ENCODE peak calls at places on chromosomes 1 and 21, in six cellular contexts. U is NCI-H1417, T is Panc1, C is HuH-7.5, V is T-helper 17 cell, R is germinal center. A is an unnamed sample.

GRCh38 chr1:118986839-118987430 is 1.2 kb downstream of the TBX15 start:
- DNase-seq in U (no peak), T (no peak), C (no peak), V (no peak), R (no peak), A (no peak)

GRCh38 chr1:114286179-114286578 is 132.5 kb upstream of the SYT6 start:
- DNase-seq in U (no peak), T (no peak), C (no peak), V (no peak), R (no peak), A (no peak)

GRCh38 chr1:89908993-89909436 is 85.9 kb upstream of the ZNF326 start:
- DNase-seq in U (peak; percentile 24), T (no peak), C (no peak), V (no peak), R (no peak), A (no peak)

GRCh38 chr1:161781995-161782394 is 15.9 kb downstream of the ATF6 start:
- DNase-seq in U (no peak), T (no peak), C (no peak), V (no peak), R (no peak), A (no peak)

GRCh38 chr21:45556645-45557601 is 14.7 kb upstream of the SLC19A1 start:
- DNase-seq in U (no peak), T (no peak), C (no peak), V (no peak), R (no peak), A (no peak)

GRCh38 chr1:164561007-164561406 is 2.0 kb downstream of the PBX1 start:
- DNase-seq in U (peak; percentile 50), T (no peak), C (no peak), V (no peak), R (no peak), A (peak; percentile 32)

GRCh38 chr1:45543599-45544417 is 6.8 kb upstream of the AKR1A1 start:
- DNase-seq in U (no peak), T (no peak), C (no peak), V (peak; percentile 58), R (peak; percentile 67), A (no peak)

GRCh38 chr1:222618880-222619321 is 1.0 kb downstream of the MIA3 start:
- DNase-seq in U (peak; percentile 66), T (no peak), C (peak; percentile 35), V (no peak), R (peak; percentile 8), A (no peak)

GRCh38 chr21:31132574-31133242 is 94.4 kb upstream of the KRTAP19-8 start:
- DNase-seq in U (no peak), T (no peak), C (no peak), V (no peak), R (no peak), A (no peak)

GRCh38 chr1:16014509-16015482 is 3.0 kb downstream of the HSPB7 start:
- DNase-seq in U (no peak), T (no peak), C (no peak), V (no peak), R (peak; percentile 60), A (no peak)

GRCh38 chr1:213260322-213261075 is 209.5 kb downstream of the RPS6KC1 start:
- DNase-seq in U (no peak), T (no peak), C (no peak), V (no peak), R (no peak), A (no peak)

GRCh38 chr1:206116191-206116872 is 856 bp downstream of the AVPR1B start:
- DNase-seq in U (peak; percentile 26), T (no peak), C (no peak), V (no peak), R (no peak), A (no peak)

GRCh38 chr1:91660708-91661107 is 160.1 kb downstream of the CDC7 start:
- DNase-seq in U (no peak), T (no peak), C (no peak), V (no peak), R (no peak), A (no peak)

GRCh38 chr1:235069577-235070563 is 58.8 kb downstream of the TOMM20 start:
- DNase-seq in U (peak; percentile 81), T (peak; percentile 99), C (no peak), V (no peak), R (no peak), A (peak; percentile 82)

GRCh38 chr1:2961081-2961480 is 60.2 kb upstream of the ACTRT2 start:
- DNase-seq in U (no peak), T (no peak), C (no peak), V (no peak), R (no peak), A (no peak)

GRCh38 chr1:35640380-35641232 is 720 bp downstream of the PSMB2 start:
- DNase-seq in U (no peak), T (no peak), C (no peak), V (no peak), R (no peak), A (no peak)

GRCh38 chr1:204711947-204712701 is 26.6 kb upstream of the LRRN2 start:
- DNase-seq in U (peak; percentile 82), T (no peak), C (no peak), V (no peak), R (no peak), A (peak; percentile 97)

GRCh38 chr1:116185161-116185701 is 74.0 kb downstream of the MAB21L3 start:
- DNase-seq in U (no peak), T (no peak), C (no peak), V (no peak), R (no peak), A (no peak)

GRCh38 chr1:56461158-56462127 is 117.9 kb downstream of the PLPP3 start:
- DNase-seq in U (peak; percentile 10), T (no peak), C (peak; percentile 34), V (no peak), R (no peak), A (no peak)

GRCh38 chr1:213082778-213083445 is 31.9 kb downstream of the RPS6KC1 start:
- DNase-seq in U (no peak), T (no peak), C (no peak), V (no peak), R (no peak), A (no peak)

GRCh38 chr21:35602811-35603210 is 457.5 kb downstream of the SETD4 start:
- DNase-seq in U (no peak), T (no peak), C (no peak), V (no peak), R (no peak), A (no peak)

GRCh38 chr1:209926045-209926444 is 12.0 kb upstream of the SYT14 start:
- DNase-seq in U (peak; percentile 94), T (no peak), C (no peak), V (no peak), R (no peak), A (no peak)

GRCh38 chr1:159554681-159555080 is 18.9 kb upstream of the OR10J5 start:
- DNase-seq in U (no peak), T (no peak), C (no peak), V (no peak), R (no peak), A (no peak)

GRCh38 chr1:42479621-42480020 is 16.5 kb downstream of the CCDC30 start:
- DNase-seq in U (no peak), T (no peak), C (no peak), V (no peak), R (no peak), A (no peak)

GRCh38 chr1:61244114-61244513 is 161.8 kb downstream of the NFIA start:
- DNase-seq in U (no peak), T (no peak), C (no peak), V (no peak), R (no peak), A (no peak)

GRCh38 chr1:119966681-119967080 is 70.4 kb upstream of the ADAM30 start:
- DNase-seq in U (no peak), T (no peak), C (no peak), V (no peak), R (no peak), A (no peak)

GRCh38 chr21:41507521-41508414 is at the start of gene TMPRSS2:
- DNase-seq in U (peak; percentile 49), T (no peak), C (no peak), V (no peak), R (no peak), A (no peak)

GRCh38 chr1:203627819-203628184 is 1.2 kb downstream of the ATP2B4 start:
- DNase-seq in U (peak; percentile 61), T (no peak), C (no peak), V (no peak), R (no peak), A (no peak)

GRCh38 chr21:38984982-38985422 is 179.3 kb downstream of the ETS2 start:
- DNase-seq in U (peak; percentile 65), T (no peak), C (no peak), V (no peak), R (no peak), A (no peak)

GRCh38 chr21:17476006-17476405 is 36.8 kb upstream of the CXADR start:
- DNase-seq in U (no peak), T (no peak), C (no peak), V (no peak), R (no peak), A (no peak)

GRCh38 chr1:224106568-224107281 is 7.2 kb upstream of the FBXO28 start:
- DNase-seq in U (peak; percentile 42), T (peak; percentile 27), C (peak; percentile 71), V (no peak), R (peak; percentile 54), A (no peak)

GRCh38 chr1:205575294-205575885 is 56.4 kb downstream of the ELK4 start:
- DNase-seq in U (no peak), T (no peak), C (no peak), V (no peak), R (no peak), A (no peak)

GRCh38 chr1:229024528-229025119 is 246.3 kb upstream of the RAB4A start:
- DNase-seq in U (no peak), T (peak; percentile 8), C (no peak), V (no peak), R (no peak), A (no peak)

GRCh38 chr1:204146965-204147364 is 4.9 kb downstream of the ETNK2 start:
- DNase-seq in U (no peak), T (no peak), C (no peak), V (no peak), R (no peak), A (no peak)

GRCh38 chr1:156838972-156839371 is 19.9 kb downstream of the INSRR start:
- DNase-seq in U (peak; percentile 75), T (peak; percentile 27), C (no peak), V (no peak), R (peak; percentile 67), A (no peak)

GRCh38 chr1:68442822-68443556 is 6.8 kb downstream of the RPE65 start:
- DNase-seq in U (peak; percentile 64), T (peak; percentile 48), C (no peak), V (no peak), R (peak; percentile 36), A (no peak)

GRCh38 chr1:6658359-6658758 is 33.7 kb downstream of the THAP3 start:
- DNase-seq in U (no peak), T (no peak), C (no peak), V (no peak), R (no peak), A (no peak)

GRCh38 chr1:235954306-235955283 is 87.9 kb upstream of the LYST start:
- DNase-seq in U (no peak), T (no peak), C (no peak), V (no peak), R (peak; percentile 89), A (no peak)